ENCODE peak calls at places on chromosomes 13 and 19, in five cellular contexts. One of them, this sample, is unnamed. For H3K27me3, the result is how much of the 10 kb centered on the place peaks cover.

GRCh38 chr19:5152767-5153532 is 184.0 kb downstream of the KDM4B start:
- DNase-seq in heart right ventricle: no peak
- DNase-seq in PC-3: no peak
- DNase-seq in lower lobe of right lung: no peak
- DNase-seq in aorta: peak
- DNase-seq in this sample: no peak

GRCh38 chr13:32594339-32594738 is 8.1 kb downstream of the PDS5B start:
- DNase-seq in PC-3: peak
- DNase-seq in lower lobe of right lung: no peak
- DNase-seq in aorta: no peak
- DNase-seq in heart right ventricle: no peak
- DNase-seq in this sample: no peak

GRCh38 chr19:49064768-49065611 is at the start of gene NTF4:
- DNase-seq in PC-3: peak
- DNase-seq in heart right ventricle: no peak
- DNase-seq in lower lobe of right lung: peak
- DNase-seq in aorta: no peak
- DNase-seq in this sample: no peak

GRCh38 chr19:38977445-38978314 is 2.1 kb upstream of the FBXO17 start:
- DNase-seq in PC-3: no peak
- DNase-seq in aorta: no peak
- DNase-seq in lower lobe of right lung: no peak
- DNase-seq in heart right ventricle: no peak
- DNase-seq in this sample: no peak

GRCh38 chr13:108957369-108958012 is 328.1 kb downstream of the MYO16 start:
- DNase-seq in aorta: no peak
- DNase-seq in lower lobe of right lung: no peak
- DNase-seq in heart right ventricle: no peak
- DNase-seq in PC-3: peak
- DNase-seq in this sample: peak

GRCh38 chr19:9793051-9793591 is 24.6 kb upstream of the ZNF846 start:
- DNase-seq in heart right ventricle: peak
- DNase-seq in PC-3: peak
- DNase-seq in aorta: peak
- DNase-seq in lower lobe of right lung: peak
- DNase-seq in this sample: peak

GRCh38 chr13:86002921-86003488 is 203.8 kb upstream of the SLITRK6 start:
- DNase-seq in PC-3: no peak
- DNase-seq in lower lobe of right lung: no peak
- DNase-seq in heart right ventricle: no peak
- DNase-seq in aorta: no peak
- DNase-seq in this sample: no peak

GRCh38 chr19:7395360-7395781 is 46.6 kb downstream of the ARHGEF18 start:
- DNase-seq in PC-3: peak
- DNase-seq in heart right ventricle: no peak
- DNase-seq in lower lobe of right lung: no peak
- DNase-seq in aorta: no peak
- DNase-seq in this sample: no peak

GRCh38 chr19:48569814-48570213 is 17.8 kb downstream of the SULT2B1 start:
- DNase-seq in aorta: no peak
- DNase-seq in lower lobe of right lung: no peak
- DNase-seq in PC-3: no peak
- DNase-seq in heart right ventricle: no peak
- DNase-seq in this sample: no peak

GRCh38 chr19:50312967-50313811 is 16.0 kb downstream of the KCNC3 start:
- DNase-seq in lower lobe of right lung: no peak
- DNase-seq in aorta: no peak
- DNase-seq in PC-3: no peak
- DNase-seq in heart right ventricle: no peak
- DNase-seq in this sample: no peak

GRCh38 chr13:83538636-83539035 is 343.6 kb downstream of the SLITRK1 start:
- DNase-seq in PC-3: no peak
- DNase-seq in heart right ventricle: no peak
- DNase-seq in lower lobe of right lung: no peak
- DNase-seq in aorta: no peak
- DNase-seq in this sample: no peak

GRCh38 chr13:42615691-42616090 is 41.7 kb downstream of the TNFSF11 start:
- DNase-seq in heart right ventricle: no peak
- DNase-seq in lower lobe of right lung: no peak
- DNase-seq in aorta: no peak
- DNase-seq in PC-3: peak
- DNase-seq in this sample: no peak

GRCh38 chr13:112970552-112971287 is 1.7 kb downstream of the MCF2L start:
- DNase-seq in PC-3: no peak
- DNase-seq in lower lobe of right lung: no peak
- DNase-seq in aorta: peak
- DNase-seq in heart right ventricle: no peak
- DNase-seq in this sample: no peak

GRCh38 chr13:112968380-112968909 is 569 bp upstream of the MCF2L start:
- DNase-seq in heart right ventricle: no peak
- DNase-seq in lower lobe of right lung: peak
- DNase-seq in PC-3: peak
- DNase-seq in aorta: peak
- DNase-seq in this sample: no peak

GRCh38 chr13:112968910-112969691 is at the start of gene MCF2L:
- DNase-seq in heart right ventricle: peak
- DNase-seq in lower lobe of right lung: peak
- DNase-seq in PC-3: peak
- DNase-seq in aorta: peak
- DNase-seq in this sample: no peak

GRCh38 chr13:112971288-112971643 is 2.3 kb downstream of the MCF2L start:
- DNase-seq in aorta: peak
- DNase-seq in lower lobe of right lung: no peak
- DNase-seq in heart right ventricle: no peak
- DNase-seq in PC-3: no peak
- DNase-seq in this sample: no peak

GRCh38 chr13:112969692-112970338 is 801 bp downstream of the MCF2L start:
- DNase-seq in heart right ventricle: no peak
- DNase-seq in lower lobe of right lung: no peak
- DNase-seq in aorta: no peak
- DNase-seq in PC-3: no peak
- DNase-seq in this sample: no peak
- H3K27me3 ChIP-seq in heart right ventricle: under half
- H3K27me3 ChIP-seq in lower lobe of right lung: under half
- H3K27me3 ChIP-seq in aorta: under half
- H3K27me3 ChIP-seq in PC-3: under half
- H3K27me3 ChIP-seq in this sample: under half

GRCh38 chr19:55440411-55441105 is 2.5 kb downstream of the SHISA7 start:
- DNase-seq in aorta: no peak
- DNase-seq in heart right ventricle: no peak
- DNase-seq in PC-3: no peak
- DNase-seq in lower lobe of right lung: no peak
- DNase-seq in this sample: no peak
- H3K27me3 ChIP-seq in aorta: under half
- H3K27me3 ChIP-seq in heart right ventricle: half or more
- H3K27me3 ChIP-seq in PC-3: under half
- H3K27me3 ChIP-seq in lower lobe of right lung: half or more
- H3K27me3 ChIP-seq in this sample: half or more

DNA sequence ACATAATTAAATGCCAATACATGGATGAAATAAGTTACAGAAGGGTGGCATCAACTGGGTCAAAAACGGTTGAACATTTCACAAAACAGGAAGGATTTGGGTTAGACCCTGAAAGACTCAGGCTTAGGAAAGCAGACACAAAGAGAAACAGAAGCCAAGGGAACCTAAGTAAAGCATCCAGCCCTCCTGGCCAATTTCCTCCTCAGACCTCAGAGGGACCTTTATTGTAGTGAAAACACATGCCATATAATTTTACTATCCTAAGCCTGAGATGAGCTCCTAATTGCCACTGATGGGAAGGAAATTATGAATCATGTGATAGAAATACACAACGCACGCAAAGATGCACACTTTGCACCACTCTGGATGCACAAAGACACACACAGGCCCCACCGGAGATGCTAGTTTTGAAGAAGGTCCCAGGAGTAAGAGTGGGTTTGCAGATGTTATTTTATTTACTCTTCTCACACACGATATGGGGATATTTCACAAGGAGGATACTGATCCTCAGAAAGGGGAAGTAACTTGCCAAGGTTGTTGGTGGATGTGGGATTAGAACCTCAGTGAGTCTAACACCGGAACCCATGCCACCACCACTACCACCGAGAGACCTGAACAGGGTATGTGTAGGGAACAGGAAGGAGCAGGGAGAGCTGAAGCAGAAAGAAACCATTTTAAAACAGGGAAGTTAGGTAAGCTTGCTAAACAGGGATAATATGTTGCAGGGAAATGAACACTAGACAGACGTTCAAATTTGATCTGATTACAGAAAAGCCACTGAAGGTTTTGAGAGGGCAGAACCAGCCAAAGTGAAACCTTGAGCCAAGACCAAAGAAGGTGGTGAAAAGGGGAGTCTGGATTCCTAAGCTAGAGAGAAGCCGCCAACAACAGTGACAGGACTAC is 11.8 kb upstream of the CEACAM3 start:
- DNase-seq in aorta: no peak
- DNase-seq in heart right ventricle: no peak
- DNase-seq in lower lobe of right lung: no peak
- DNase-seq in PC-3: no peak
- DNase-seq in this sample: no peak
- H3K27me3 ChIP-seq in aorta: under half
- H3K27me3 ChIP-seq in heart right ventricle: half or more
- H3K27me3 ChIP-seq in lower lobe of right lung: under half
- H3K27me3 ChIP-seq in PC-3: under half
- H3K27me3 ChIP-seq in this sample: under half

GRCh38 chr13:30995331-30995730 is 62.9 kb downstream of the TEX26 start:
- DNase-seq in aorta: no peak
- DNase-seq in PC-3: no peak
- DNase-seq in lower lobe of right lung: no peak
- DNase-seq in heart right ventricle: no peak
- DNase-seq in this sample: no peak
- H3K27me3 ChIP-seq in aorta: under half
- H3K27me3 ChIP-seq in PC-3: half or more
- H3K27me3 ChIP-seq in lower lobe of right lung: under half
- H3K27me3 ChIP-seq in heart right ventricle: under half
- H3K27me3 ChIP-seq in this sample: under half

DNA sequence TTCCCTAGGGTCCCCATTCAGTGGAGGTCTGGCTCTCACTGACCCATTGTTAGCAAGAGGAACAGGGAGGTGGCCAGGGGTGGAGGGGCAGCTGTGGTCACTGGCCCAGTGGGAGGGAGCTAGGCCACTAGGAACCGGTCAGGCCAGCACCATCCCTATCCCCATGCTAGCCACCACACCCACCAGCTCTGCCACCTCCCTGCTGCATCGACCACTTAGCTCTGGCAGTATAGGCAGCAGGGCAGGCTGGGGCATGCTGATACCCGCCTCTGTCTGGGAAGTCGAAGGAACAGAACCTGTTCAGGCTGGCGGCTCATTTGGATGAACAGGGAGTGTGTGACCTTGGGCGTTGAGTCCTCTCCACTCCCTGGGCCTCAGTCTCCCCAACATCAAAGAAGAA is 4.7 kb downstream of the PPP1R13L start:
- DNase-seq in lower lobe of right lung: no peak
- DNase-seq in PC-3: no peak
- DNase-seq in aorta: no peak
- DNase-seq in heart right ventricle: no peak
- DNase-seq in this sample: no peak
- H3K27me3 ChIP-seq in lower lobe of right lung: under half
- H3K27me3 ChIP-seq in PC-3: under half
- H3K27me3 ChIP-seq in aorta: under half
- H3K27me3 ChIP-seq in heart right ventricle: under half
- H3K27me3 ChIP-seq in this sample: under half

This sample was measured in tibial nerve.